ENCODE peak calls at places on chromosomes 7 and 10, in six cellular contexts. H is AG04449, M is colonic mucosa, G is posterior cingulate gyrus, T is memory B cell, D is renal cortical epithelial cell. N is an unnamed sample.

GRCh38 chr7:44678468-44679179 is 70.0 kb upstream of the ZMIZ2 start:
- DNase-seq in H (peak), D (peak), T (no peak), G (no peak), M (no peak), N (peak)

GRCh38 chr10:124002391-124003069 is 90.9 kb downstream of the CHST15 start:
- DNase-seq in D (no peak), G (no peak), M (peak), H (no peak), T (no peak), N (peak)

GRCh38 chr7:142956951-142957623 is 5.1 kb downstream of the KEL start:
- DNase-seq in D (peak), M (no peak), H (no peak), T (no peak), G (no peak), N (no peak)

GRCh38 chr7:134186801-134187200 is 59.7 kb downstream of the LRGUK start:
- DNase-seq in H (no peak), M (no peak), G (no peak), D (no peak), T (no peak), N (no peak)

GRCh38 chr7:98423043-98423442 is 22.2 kb upstream of the BAIAP2L1 start:
- DNase-seq in G (no peak), H (no peak), M (no peak), D (peak), T (no peak), N (no peak)

GRCh38 chr7:147376152-147376551 is 1214.4 kb upstream of the C7orf33 start:
- DNase-seq in G (no peak), M (no peak), D (no peak), H (no peak), T (no peak), N (no peak)

GRCh38 chr10:78319841-78320240 is 286.2 kb downstream of the RPS24 start:
- DNase-seq in G (no peak), H (no peak), T (no peak), M (no peak), D (no peak), N (no peak)

GRCh38 chr10:2978111-2978510 is 89.2 kb upstream of the PFKP start:
- DNase-seq in T (no peak), G (no peak), H (no peak), M (no peak), D (peak), N (no peak)

GRCh38 chr7:22116451-22117027 is 170.8 kb upstream of the CDCA7L start:
- DNase-seq in M (no peak), D (no peak), G (no peak), H (no peak), T (no peak), N (no peak)